ENCODE peak calls at places on chromosomes 13 and 19, in ten cellular contexts. V, O, I, E, D, J, Y, F, H and C are unnamed samples.

GRCh38 chr13:99657848-99658265 is 156.6 kb downstream of the TM9SF2 start:
- DNase-seq in V (no peak), O (peak), I (no peak), E (no peak), D (no peak), J (peak), Y (no peak), F (no peak), H (no peak), C (no peak)

GRCh38 chr13:79393564-79394249 is 12.3 kb downstream of the RBM26 start:
- DNase-seq in V (no peak), O (peak), I (peak), E (no peak), D (no peak), J (no peak), Y (no peak), F (no peak), H (no peak), C (no peak)

GRCh38 chr19:50050406-50051223 is 24.8 kb downstream of the ZNF473 start:
- DNase-seq in V (peak), O (no peak), I (peak), E (peak), D (peak), J (peak), Y (peak), F (peak), H (peak), C (no peak)

GRCh38 chr13:98740131-98740530 is 12.3 kb downstream of the SLC15A1 start:
- DNase-seq in V (no peak), O (no peak), I (no peak), E (no peak), D (no peak), J (no peak), Y (no peak), F (no peak), H (no peak), C (no peak)

GRCh38 chr19:33758541-33759013 is 38.1 kb upstream of the KCTD15 start:
- DNase-seq in V (peak), O (no peak), I (no peak), E (no peak), D (no peak), J (no peak), Y (peak), F (no peak), H (no peak), C (no peak)

GRCh38 chr13:74710006-74710405 is 575.8 kb upstream of the KLF12 start:
- DNase-seq in V (no peak), O (no peak), I (no peak), E (no peak), D (no peak), J (no peak), Y (no peak), F (peak), H (no peak), C (no peak)

GRCh38 chr13:108155185-108156106 is 59.9 kb downstream of the LIG4 start:
- DNase-seq in V (peak), O (peak), I (peak), E (peak), D (peak), J (peak), Y (peak), F (peak), H (peak), C (peak)

GRCh38 chr19:45179063-45179847 is 671 bp downstream of the BLOC1S3 start:
- DNase-seq in V (peak), O (peak), I (no peak), E (no peak), D (peak), J (no peak), Y (no peak), F (peak), H (no peak), C (no peak)

GRCh38 chr19:4499318-4499717 is 19.0 kb downstream of the PLIN4 start:
- DNase-seq in V (no peak), O (no peak), I (no peak), E (no peak), D (no peak), J (no peak), Y (no peak), F (no peak), H (no peak), C (no peak)

GRCh38 chr13:20426766-20427448 is 98.8 kb downstream of the CRYL1 start:
- DNase-seq in V (no peak), O (no peak), I (no peak), E (no peak), D (no peak), J (no peak), Y (no peak), F (no peak), H (no peak), C (no peak)

GRCh38 chr13:98386632-98387031 is 190.3 kb downstream of the STK24 start:
- DNase-seq in V (no peak), O (no peak), I (peak), E (no peak), D (no peak), J (no peak), Y (no peak), F (no peak), H (no peak), C (no peak)

GRCh38 chr19:46617566-46618079 is 7.3 kb downstream of the PTGIR start:
- DNase-seq in V (no peak), O (peak), I (no peak), E (no peak), D (no peak), J (no peak), Y (no peak), F (no peak), H (no peak), C (no peak)

GRCh38 chr19:801030-801860 is 4.0 kb downstream of the PTBP1 start:
- DNase-seq in V (peak), O (peak), I (no peak), E (no peak), D (no peak), J (no peak), Y (no peak), F (no peak), H (no peak), C (no peak)

GRCh38 chr13:46057251-46058015 is 4.9 kb upstream of the ZC3H13 start:
- DNase-seq in V (no peak), O (no peak), I (no peak), E (no peak), D (no peak), J (no peak), Y (no peak), F (peak), H (no peak), C (no peak)

GRCh38 chr19:50924576-50924975 is 13.4 kb upstream of the KLK4 start:
- DNase-seq in V (no peak), O (no peak), I (no peak), E (no peak), D (no peak), J (no peak), Y (no peak), F (no peak), H (no peak), C (no peak)

GRCh38 chr13:90416938-90417337 is 930.5 kb upstream of the MIR17HG start:
- DNase-seq in V (no peak), O (no peak), I (no peak), E (no peak), D (no peak), J (no peak), Y (no peak), F (no peak), H (no peak), C (no peak)

GRCh38 chr19:21604941-21605548 is 99.6 kb downstream of the ZNF429 start:
- DNase-seq in V (no peak), O (no peak), I (peak), E (no peak), D (no peak), J (no peak), Y (peak), F (no peak), H (no peak), C (no peak)

GRCh38 chr19:48170817-48171347 is 402 bp downstream of the ZSWIM9 start:
- DNase-seq in V (no peak), O (peak), I (no peak), E (no peak), D (no peak), J (no peak), Y (peak), F (no peak), H (no peak), C (no peak)

GRCh38 chr19:38221919-38222828 is 1.8 kb downstream of the DPF1 start:
- DNase-seq in V (no peak), O (peak), I (no peak), E (no peak), D (no peak), J (no peak), Y (no peak), F (no peak), H (no peak), C (no peak)

GRCh38 chr19:5342573-5343201 is 2.1 kb upstream of the PTPRS start:
- DNase-seq in V (no peak), O (no peak), I (no peak), E (no peak), D (no peak), J (no peak), Y (no peak), F (no peak), H (no peak), C (no peak)

GRCh38 chr13:69796256-69796655 is 311.4 kb upstream of the ATXN8OS start:
- DNase-seq in V (no peak), O (no peak), I (no peak), E (no peak), D (no peak), J (no peak), Y (no peak), F (no peak), H (no peak), C (no peak)

GRCh38 chr19:30006206-30006605 is 64.2 kb downstream of the URI1 start:
- DNase-seq in V (no peak), O (no peak), I (no peak), E (no peak), D (no peak), J (no peak), Y (no peak), F (no peak), H (no peak), C (no peak)

GRCh38 chr19:7018828-7019227 is 2.4 kb downstream of the MBD3L2B start:
- DNase-seq in V (no peak), O (no peak), I (no peak), E (no peak), D (no peak), J (no peak), Y (no peak), F (no peak), H (no peak), C (no peak)

GRCh38 chr13:26721251-26721939 is 39.2 kb downstream of the GPR12 start:
- DNase-seq in V (no peak), O (no peak), I (peak), E (no peak), D (no peak), J (peak), Y (peak), F (peak), H (no peak), C (no peak)